ENCODE peak calls at places on chromosomes 13 and 19, in seven cellular contexts. One of them, this sample, is unnamed.

GRCh38 chr19:44345969-44346368 is 10.5 kb downstream of the ZNF112 start:
- DNase-seq in psoas muscle: no peak
- DNase-seq in C1 segment of cervical spinal cord: peak
- DNase-seq in CD8-positive, alpha-beta memory T cell: no peak
- DNase-seq in tibial nerve: no peak
- DNase-seq in stimulated activated CD4-positive, alpha-beta T cell treated with anti-CD3 and anti-CD28 coated beads, TNF-alpha, amount 100 ng/mL, for 24 hours: no peak
- DNase-seq in stimulated activated CD8-positive, alpha-beta memory T cell treated with anti-CD3 and anti-CD28 coated beads, Interleukin-15, amount 100 ng/mL, for 1 hour: no peak
- DNase-seq in this sample: no peak

GRCh38 chr19:55686311-55687050 is 11.5 kb downstream of the EPN1 start:
- DNase-seq in psoas muscle: peak
- DNase-seq in C1 segment of cervical spinal cord: no peak
- DNase-seq in CD8-positive, alpha-beta memory T cell: no peak
- DNase-seq in tibial nerve: no peak
- DNase-seq in stimulated activated CD4-positive, alpha-beta T cell treated with anti-CD3 and anti-CD28 coated beads, TNF-alpha, amount 100 ng/mL, for 24 hours: no peak
- DNase-seq in stimulated activated CD8-positive, alpha-beta memory T cell treated with anti-CD3 and anti-CD28 coated beads, Interleukin-15, amount 100 ng/mL, for 1 hour: no peak
- DNase-seq in this sample: no peak

GRCh38 chr13:24263652-24264051 is 45.7 kb upstream of the C1QTNF9 start:
- DNase-seq in psoas muscle: no peak
- DNase-seq in C1 segment of cervical spinal cord: no peak
- DNase-seq in CD8-positive, alpha-beta memory T cell: no peak
- DNase-seq in tibial nerve: no peak
- DNase-seq in stimulated activated CD4-positive, alpha-beta T cell treated with anti-CD3 and anti-CD28 coated beads, TNF-alpha, amount 100 ng/mL, for 24 hours: no peak
- DNase-seq in stimulated activated CD8-positive, alpha-beta memory T cell treated with anti-CD3 and anti-CD28 coated beads, Interleukin-15, amount 100 ng/mL, for 1 hour: no peak
- DNase-seq in this sample: no peak

GRCh38 chr19:11612816-11613511 is 15.7 kb downstream of the ZNF627 start:
- DNase-seq in psoas muscle: no peak
- DNase-seq in C1 segment of cervical spinal cord: no peak
- DNase-seq in CD8-positive, alpha-beta memory T cell: no peak
- DNase-seq in tibial nerve: no peak
- DNase-seq in stimulated activated CD4-positive, alpha-beta T cell treated with anti-CD3 and anti-CD28 coated beads, TNF-alpha, amount 100 ng/mL, for 24 hours: no peak
- DNase-seq in stimulated activated CD8-positive, alpha-beta memory T cell treated with anti-CD3 and anti-CD28 coated beads, Interleukin-15, amount 100 ng/mL, for 1 hour: no peak
- DNase-seq in this sample: no peak

GRCh38 chr19:48963371-48964204 is 1.5 kb upstream of the FTL start:
- DNase-seq in psoas muscle: peak
- DNase-seq in C1 segment of cervical spinal cord: peak
- DNase-seq in CD8-positive, alpha-beta memory T cell: no peak
- DNase-seq in tibial nerve: peak
- DNase-seq in stimulated activated CD4-positive, alpha-beta T cell treated with anti-CD3 and anti-CD28 coated beads, TNF-alpha, amount 100 ng/mL, for 24 hours: no peak
- DNase-seq in stimulated activated CD8-positive, alpha-beta memory T cell treated with anti-CD3 and anti-CD28 coated beads, Interleukin-15, amount 100 ng/mL, for 1 hour: no peak
- DNase-seq in this sample: peak

GRCh38 chr13:43304945-43305344 is 281.6 kb downstream of the DNAJC15 start:
- DNase-seq in psoas muscle: no peak
- DNase-seq in C1 segment of cervical spinal cord: no peak
- DNase-seq in CD8-positive, alpha-beta memory T cell: no peak
- DNase-seq in tibial nerve: no peak
- DNase-seq in stimulated activated CD4-positive, alpha-beta T cell treated with anti-CD3 and anti-CD28 coated beads, TNF-alpha, amount 100 ng/mL, for 24 hours: no peak
- DNase-seq in stimulated activated CD8-positive, alpha-beta memory T cell treated with anti-CD3 and anti-CD28 coated beads, Interleukin-15, amount 100 ng/mL, for 1 hour: no peak
- DNase-seq in this sample: no peak

GRCh38 chr13:69950160-69950559 is 157.5 kb upstream of the ATXN8OS start:
- DNase-seq in psoas muscle: no peak
- DNase-seq in C1 segment of cervical spinal cord: no peak
- DNase-seq in CD8-positive, alpha-beta memory T cell: no peak
- DNase-seq in tibial nerve: no peak
- DNase-seq in stimulated activated CD4-positive, alpha-beta T cell treated with anti-CD3 and anti-CD28 coated beads, TNF-alpha, amount 100 ng/mL, for 24 hours: no peak
- DNase-seq in stimulated activated CD8-positive, alpha-beta memory T cell treated with anti-CD3 and anti-CD28 coated beads, Interleukin-15, amount 100 ng/mL, for 1 hour: no peak
- DNase-seq in this sample: no peak

GRCh38 chr19:30780456-30780855 is 408.3 kb downstream of the ZNF536 start:
- DNase-seq in psoas muscle: no peak
- DNase-seq in C1 segment of cervical spinal cord: no peak
- DNase-seq in CD8-positive, alpha-beta memory T cell: no peak
- DNase-seq in tibial nerve: no peak
- DNase-seq in stimulated activated CD4-positive, alpha-beta T cell treated with anti-CD3 and anti-CD28 coated beads, TNF-alpha, amount 100 ng/mL, for 24 hours: no peak
- DNase-seq in stimulated activated CD8-positive, alpha-beta memory T cell treated with anti-CD3 and anti-CD28 coated beads, Interleukin-15, amount 100 ng/mL, for 1 hour: no peak
- DNase-seq in this sample: no peak

GRCh38 chr19:47112166-47112663 is 1.4 kb downstream of the ZC3H4 start:
- DNase-seq in psoas muscle: peak
- DNase-seq in C1 segment of cervical spinal cord: peak
- DNase-seq in CD8-positive, alpha-beta memory T cell: peak
- DNase-seq in tibial nerve: peak
- DNase-seq in stimulated activated CD4-positive, alpha-beta T cell treated with anti-CD3 and anti-CD28 coated beads, TNF-alpha, amount 100 ng/mL, for 24 hours: peak
- DNase-seq in stimulated activated CD8-positive, alpha-beta memory T cell treated with anti-CD3 and anti-CD28 coated beads, Interleukin-15, amount 100 ng/mL, for 1 hour: peak
- DNase-seq in this sample: peak

GRCh38 chr19:45638930-45639729 is at the start of gene EML2:
- DNase-seq in psoas muscle: peak
- DNase-seq in C1 segment of cervical spinal cord: no peak
- DNase-seq in CD8-positive, alpha-beta memory T cell: peak
- DNase-seq in tibial nerve: peak
- DNase-seq in stimulated activated CD4-positive, alpha-beta T cell treated with anti-CD3 and anti-CD28 coated beads, TNF-alpha, amount 100 ng/mL, for 24 hours: no peak
- DNase-seq in stimulated activated CD8-positive, alpha-beta memory T cell treated with anti-CD3 and anti-CD28 coated beads, Interleukin-15, amount 100 ng/mL, for 1 hour: peak
- DNase-seq in this sample: peak

GRCh38 chr13:82614086-82614485 is 1268.2 kb downstream of the SLITRK1 start:
- DNase-seq in psoas muscle: no peak
- DNase-seq in C1 segment of cervical spinal cord: no peak
- DNase-seq in CD8-positive, alpha-beta memory T cell: no peak
- DNase-seq in tibial nerve: no peak
- DNase-seq in stimulated activated CD4-positive, alpha-beta T cell treated with anti-CD3 and anti-CD28 coated beads, TNF-alpha, amount 100 ng/mL, for 24 hours: no peak
- DNase-seq in stimulated activated CD8-positive, alpha-beta memory T cell treated with anti-CD3 and anti-CD28 coated beads, Interleukin-15, amount 100 ng/mL, for 1 hour: no peak
- DNase-seq in this sample: no peak

GRCh38 chr19:36573948-36574726 is 1.0 kb upstream of the ZNF529 start:
- DNase-seq in psoas muscle: no peak
- DNase-seq in C1 segment of cervical spinal cord: no peak
- DNase-seq in CD8-positive, alpha-beta memory T cell: no peak
- DNase-seq in tibial nerve: no peak
- DNase-seq in stimulated activated CD4-positive, alpha-beta T cell treated with anti-CD3 and anti-CD28 coated beads, TNF-alpha, amount 100 ng/mL, for 24 hours: no peak
- DNase-seq in stimulated activated CD8-positive, alpha-beta memory T cell treated with anti-CD3 and anti-CD28 coated beads, Interleukin-15, amount 100 ng/mL, for 1 hour: no peak
- DNase-seq in this sample: no peak

GRCh38 chr19:2254052-2254872 is 2.0 kb downstream of the JSRP1 start:
- DNase-seq in psoas muscle: no peak
- DNase-seq in C1 segment of cervical spinal cord: no peak
- DNase-seq in CD8-positive, alpha-beta memory T cell: no peak
- DNase-seq in tibial nerve: no peak
- DNase-seq in stimulated activated CD4-positive, alpha-beta T cell treated with anti-CD3 and anti-CD28 coated beads, TNF-alpha, amount 100 ng/mL, for 24 hours: no peak
- DNase-seq in stimulated activated CD8-positive, alpha-beta memory T cell treated with anti-CD3 and anti-CD28 coated beads, Interleukin-15, amount 100 ng/mL, for 1 hour: no peak
- DNase-seq in this sample: no peak

GRCh38 chr13:93199856-93200255 is 26.8 kb upstream of the GPC6 start:
- DNase-seq in psoas muscle: no peak
- DNase-seq in C1 segment of cervical spinal cord: no peak
- DNase-seq in CD8-positive, alpha-beta memory T cell: no peak
- DNase-seq in tibial nerve: no peak
- DNase-seq in stimulated activated CD4-positive, alpha-beta T cell treated with anti-CD3 and anti-CD28 coated beads, TNF-alpha, amount 100 ng/mL, for 24 hours: no peak
- DNase-seq in stimulated activated CD8-positive, alpha-beta memory T cell treated with anti-CD3 and anti-CD28 coated beads, Interleukin-15, amount 100 ng/mL, for 1 hour: no peak
- DNase-seq in this sample: no peak

GRCh38 chr13:99269627-99270252 is 11.6 kb upstream of the GPR18 start:
- DNase-seq in psoas muscle: no peak
- DNase-seq in C1 segment of cervical spinal cord: no peak
- DNase-seq in CD8-positive, alpha-beta memory T cell: peak
- DNase-seq in tibial nerve: no peak
- DNase-seq in stimulated activated CD4-positive, alpha-beta T cell treated with anti-CD3 and anti-CD28 coated beads, TNF-alpha, amount 100 ng/mL, for 24 hours: no peak
- DNase-seq in stimulated activated CD8-positive, alpha-beta memory T cell treated with anti-CD3 and anti-CD28 coated beads, Interleukin-15, amount 100 ng/mL, for 1 hour: no peak
- DNase-seq in this sample: no peak

GRCh38 chr19:55383789-55384575 is at the start of gene TMEM238:
- DNase-seq in psoas muscle: peak
- DNase-seq in C1 segment of cervical spinal cord: peak
- DNase-seq in CD8-positive, alpha-beta memory T cell: peak
- DNase-seq in tibial nerve: no peak
- DNase-seq in stimulated activated CD4-positive, alpha-beta T cell treated with anti-CD3 and anti-CD28 coated beads, TNF-alpha, amount 100 ng/mL, for 24 hours: no peak
- DNase-seq in stimulated activated CD8-positive, alpha-beta memory T cell treated with anti-CD3 and anti-CD28 coated beads, Interleukin-15, amount 100 ng/mL, for 1 hour: no peak
- DNase-seq in this sample: peak

GRCh38 chr19:1315470-1316166 is 29.9 kb downstream of the EFNA2 start:
- DNase-seq in psoas muscle: peak
- DNase-seq in C1 segment of cervical spinal cord: peak
- DNase-seq in CD8-positive, alpha-beta memory T cell: peak
- DNase-seq in tibial nerve: no peak
- DNase-seq in stimulated activated CD4-positive, alpha-beta T cell treated with anti-CD3 and anti-CD28 coated beads, TNF-alpha, amount 100 ng/mL, for 24 hours: no peak
- DNase-seq in stimulated activated CD8-positive, alpha-beta memory T cell treated with anti-CD3 and anti-CD28 coated beads, Interleukin-15, amount 100 ng/mL, for 1 hour: no peak
- DNase-seq in this sample: no peak

GRCh38 chr13:102402292-102402691 is 444 bp upstream of the FGF14 start:
- DNase-seq in psoas muscle: peak
- DNase-seq in C1 segment of cervical spinal cord: peak
- DNase-seq in CD8-positive, alpha-beta memory T cell: peak
- DNase-seq in tibial nerve: no peak
- DNase-seq in stimulated activated CD4-positive, alpha-beta T cell treated with anti-CD3 and anti-CD28 coated beads, TNF-alpha, amount 100 ng/mL, for 24 hours: no peak
- DNase-seq in stimulated activated CD8-positive, alpha-beta memory T cell treated with anti-CD3 and anti-CD28 coated beads, Interleukin-15, amount 100 ng/mL, for 1 hour: no peak
- DNase-seq in this sample: peak

GRCh38 chr13:64453831-64454230 is 2776.3 kb downstream of the PCDH9 start:
- DNase-seq in psoas muscle: peak
- DNase-seq in C1 segment of cervical spinal cord: no peak
- DNase-seq in CD8-positive, alpha-beta memory T cell: no peak
- DNase-seq in tibial nerve: no peak
- DNase-seq in stimulated activated CD4-positive, alpha-beta T cell treated with anti-CD3 and anti-CD28 coated beads, TNF-alpha, amount 100 ng/mL, for 24 hours: no peak
- DNase-seq in stimulated activated CD8-positive, alpha-beta memory T cell treated with anti-CD3 and anti-CD28 coated beads, Interleukin-15, amount 100 ng/mL, for 1 hour: no peak
- DNase-seq in this sample: no peak

GRCh38 chr13:42041017-42041683 is 7.3 kb upstream of the DGKH start:
- DNase-seq in psoas muscle: peak
- DNase-seq in C1 segment of cervical spinal cord: peak
- DNase-seq in CD8-positive, alpha-beta memory T cell: peak
- DNase-seq in tibial nerve: peak
- DNase-seq in stimulated activated CD4-positive, alpha-beta T cell treated with anti-CD3 and anti-CD28 coated beads, TNF-alpha, amount 100 ng/mL, for 24 hours: no peak
- DNase-seq in stimulated activated CD8-positive, alpha-beta memory T cell treated with anti-CD3 and anti-CD28 coated beads, Interleukin-15, amount 100 ng/mL, for 1 hour: no peak
- DNase-seq in this sample: peak

GRCh38 chr19:13260883-13261653 is 110.9 kb downstream of the IER2 start:
- DNase-seq in psoas muscle: no peak
- DNase-seq in C1 segment of cervical spinal cord: no peak
- DNase-seq in CD8-positive, alpha-beta memory T cell: no peak
- DNase-seq in tibial nerve: peak
- DNase-seq in stimulated activated CD4-positive, alpha-beta T cell treated with anti-CD3 and anti-CD28 coated beads, TNF-alpha, amount 100 ng/mL, for 24 hours: peak
- DNase-seq in stimulated activated CD8-positive, alpha-beta memory T cell treated with anti-CD3 and anti-CD28 coated beads, Interleukin-15, amount 100 ng/mL, for 1 hour: no peak
- DNase-seq in this sample: no peak

GRCh38 chr19:3692141-3693029 is 7.9 kb downstream of the PIP5K1C start:
- DNase-seq in psoas muscle: no peak
- DNase-seq in C1 segment of cervical spinal cord: no peak
- DNase-seq in CD8-positive, alpha-beta memory T cell: peak
- DNase-seq in tibial nerve: no peak
- DNase-seq in stimulated activated CD4-positive, alpha-beta T cell treated with anti-CD3 and anti-CD28 coated beads, TNF-alpha, amount 100 ng/mL, for 24 hours: no peak
- DNase-seq in stimulated activated CD8-positive, alpha-beta memory T cell treated with anti-CD3 and anti-CD28 coated beads, Interleukin-15, amount 100 ng/mL, for 1 hour: peak
- DNase-seq in this sample: peak

GRCh38 chr13:46964789-46965527 is 68.1 kb upstream of the HTR2A start:
- DNase-seq in psoas muscle: no peak
- DNase-seq in C1 segment of cervical spinal cord: no peak
- DNase-seq in CD8-positive, alpha-beta memory T cell: no peak
- DNase-seq in tibial nerve: no peak
- DNase-seq in stimulated activated CD4-positive, alpha-beta T cell treated with anti-CD3 and anti-CD28 coated beads, TNF-alpha, amount 100 ng/mL, for 24 hours: no peak
- DNase-seq in stimulated activated CD8-positive, alpha-beta memory T cell treated with anti-CD3 and anti-CD28 coated beads, Interleukin-15, amount 100 ng/mL, for 1 hour: no peak
- DNase-seq in this sample: no peak

GRCh38 chr19:1046117-1046626 is 6.3 kb downstream of the ABCA7 start:
- DNase-seq in psoas muscle: no peak
- DNase-seq in C1 segment of cervical spinal cord: no peak
- DNase-seq in CD8-positive, alpha-beta memory T cell: no peak
- DNase-seq in tibial nerve: no peak
- DNase-seq in stimulated activated CD4-positive, alpha-beta T cell treated with anti-CD3 and anti-CD28 coated beads, TNF-alpha, amount 100 ng/mL, for 24 hours: no peak
- DNase-seq in stimulated activated CD8-positive, alpha-beta memory T cell treated with anti-CD3 and anti-CD28 coated beads, Interleukin-15, amount 100 ng/mL, for 1 hour: no peak
- DNase-seq in this sample: no peak

GRCh38 chr19:37981785-37982475 is 74.9 kb downstream of the SIPA1L3 start:
- DNase-seq in psoas muscle: no peak
- DNase-seq in C1 segment of cervical spinal cord: no peak
- DNase-seq in CD8-positive, alpha-beta memory T cell: no peak
- DNase-seq in tibial nerve: no peak
- DNase-seq in stimulated activated CD4-positive, alpha-beta T cell treated with anti-CD3 and anti-CD28 coated beads, TNF-alpha, amount 100 ng/mL, for 24 hours: no peak
- DNase-seq in stimulated activated CD8-positive, alpha-beta memory T cell treated with anti-CD3 and anti-CD28 coated beads, Interleukin-15, amount 100 ng/mL, for 1 hour: no peak
- DNase-seq in this sample: no peak

GRCh38 chr13:46184277-46184699 is 2.3 kb upstream of the LCP1 start:
- DNase-seq in psoas muscle: no peak
- DNase-seq in C1 segment of cervical spinal cord: no peak
- DNase-seq in CD8-positive, alpha-beta memory T cell: peak
- DNase-seq in tibial nerve: peak
- DNase-seq in stimulated activated CD4-positive, alpha-beta T cell treated with anti-CD3 and anti-CD28 coated beads, TNF-alpha, amount 100 ng/mL, for 24 hours: peak
- DNase-seq in stimulated activated CD8-positive, alpha-beta memory T cell treated with anti-CD3 and anti-CD28 coated beads, Interleukin-15, amount 100 ng/mL, for 1 hour: peak
- DNase-seq in this sample: peak

GRCh38 chr13:21670883-21671792 is at the start of gene FGF9:
- DNase-seq in psoas muscle: peak
- DNase-seq in C1 segment of cervical spinal cord: peak
- DNase-seq in CD8-positive, alpha-beta memory T cell: peak
- DNase-seq in tibial nerve: no peak
- DNase-seq in stimulated activated CD4-positive, alpha-beta T cell treated with anti-CD3 and anti-CD28 coated beads, TNF-alpha, amount 100 ng/mL, for 24 hours: peak
- DNase-seq in stimulated activated CD8-positive, alpha-beta memory T cell treated with anti-CD3 and anti-CD28 coated beads, Interleukin-15, amount 100 ng/mL, for 1 hour: peak
- DNase-seq in this sample: peak

GRCh38 chr19:14906711-14907110 is 20.8 kb upstream of the OR7A17 start:
- DNase-seq in psoas muscle: no peak
- DNase-seq in C1 segment of cervical spinal cord: no peak
- DNase-seq in CD8-positive, alpha-beta memory T cell: no peak
- DNase-seq in tibial nerve: no peak
- DNase-seq in stimulated activated CD4-positive, alpha-beta T cell treated with anti-CD3 and anti-CD28 coated beads, TNF-alpha, amount 100 ng/mL, for 24 hours: no peak
- DNase-seq in stimulated activated CD8-positive, alpha-beta memory T cell treated with anti-CD3 and anti-CD28 coated beads, Interleukin-15, amount 100 ng/mL, for 1 hour: no peak
- DNase-seq in this sample: no peak

This sample was measured in activated T-helper 9 cell treated with anti-CD3 and anti-CD28 coated beads, Interleukin-2, amount 50 U/mL, for 16 hours.